ENCODE peak calls at places on chromosomes 12 and 14, in nine cellular contexts. One of them, this sample, is unnamed. For H3K4me1, the result is how much of the 10 kb centered on the place peaks cover.

GRCh38 chr12:56635539-56636117 is 5.5 kb upstream of the BAZ2A start:
- DNase-seq in A549: peak
- DNase-seq in pancreas: no peak
- DNase-seq in tibial nerve: no peak
- DNase-seq in mesenchymal stem cell: no peak
- DNase-seq in transverse colon: no peak
- DNase-seq in upper lobe of left lung: no peak
- DNase-seq in mesendoderm: peak
- DNase-seq in endodermal cell: no peak
- DNase-seq in this sample: no peak

GRCh38 chr12:27334052-27334720 is 1.6 kb downstream of the BMAL2 start:
- DNase-seq in A549: no peak
- DNase-seq in pancreas: no peak
- DNase-seq in tibial nerve: no peak
- DNase-seq in mesenchymal stem cell: no peak
- DNase-seq in transverse colon: no peak
- DNase-seq in upper lobe of left lung: no peak
- DNase-seq in mesendoderm: no peak
- DNase-seq in endodermal cell: no peak
- DNase-seq in this sample: no peak

GRCh38 chr14:58607131-58607531 is 30.6 kb upstream of the DACT1 start:
- DNase-seq in A549: no peak
- DNase-seq in pancreas: no peak
- DNase-seq in tibial nerve: no peak
- DNase-seq in mesenchymal stem cell: no peak
- DNase-seq in transverse colon: no peak
- DNase-seq in upper lobe of left lung: no peak
- DNase-seq in mesendoderm: no peak
- DNase-seq in endodermal cell: no peak
- DNase-seq in this sample: no peak

GRCh38 chr14:93962701-93963601 is 13.4 kb downstream of the ASB2 start:
- DNase-seq in A549: no peak
- DNase-seq in pancreas: no peak
- DNase-seq in tibial nerve: no peak
- DNase-seq in mesenchymal stem cell: peak
- DNase-seq in transverse colon: peak
- DNase-seq in upper lobe of left lung: peak
- DNase-seq in mesendoderm: no peak
- DNase-seq in endodermal cell: no peak
- DNase-seq in this sample: no peak

GRCh38 chr12:108846320-108846719 is 11.1 kb downstream of the SSH1 start:
- DNase-seq in A549: no peak
- DNase-seq in pancreas: no peak
- DNase-seq in tibial nerve: no peak
- DNase-seq in mesenchymal stem cell: no peak
- DNase-seq in transverse colon: no peak
- DNase-seq in upper lobe of left lung: no peak
- DNase-seq in mesendoderm: no peak
- DNase-seq in endodermal cell: no peak
- DNase-seq in this sample: no peak

GRCh38 chr14:47302121-47302520 is 373.3 kb downstream of the MDGA2 start:
- DNase-seq in A549: no peak
- DNase-seq in pancreas: no peak
- DNase-seq in tibial nerve: no peak
- DNase-seq in mesenchymal stem cell: no peak
- DNase-seq in transverse colon: no peak
- DNase-seq in upper lobe of left lung: no peak
- DNase-seq in mesendoderm: peak
- DNase-seq in endodermal cell: no peak
- DNase-seq in this sample: no peak

GRCh38 chr12:32051511-32052299 is 54.9 kb upstream of the BICD1 start:
- DNase-seq in A549: peak
- DNase-seq in pancreas: no peak
- DNase-seq in tibial nerve: no peak
- DNase-seq in mesenchymal stem cell: peak
- DNase-seq in transverse colon: no peak
- DNase-seq in upper lobe of left lung: no peak
- DNase-seq in mesendoderm: peak
- DNase-seq in endodermal cell: no peak
- DNase-seq in this sample: no peak

GRCh38 chr12:50720085-50720484 is 43.8 kb upstream of the ATF1 start:
- DNase-seq in A549: no peak
- DNase-seq in pancreas: no peak
- DNase-seq in tibial nerve: no peak
- DNase-seq in mesenchymal stem cell: no peak
- DNase-seq in transverse colon: no peak
- DNase-seq in upper lobe of left lung: no peak
- DNase-seq in mesendoderm: no peak
- DNase-seq in endodermal cell: no peak
- DNase-seq in this sample: no peak

GRCh38 chr14:50060871-50061663 is 55.3 kb downstream of the VCPKMT start:
- DNase-seq in A549: peak
- DNase-seq in pancreas: no peak
- DNase-seq in tibial nerve: peak
- DNase-seq in mesenchymal stem cell: peak
- DNase-seq in transverse colon: peak
- DNase-seq in upper lobe of left lung: peak
- DNase-seq in mesendoderm: peak
- DNase-seq in endodermal cell: peak
- DNase-seq in this sample: peak

GRCh38 chr14:89206426-89206825 is 210.6 kb downstream of the FOXN3 start:
- DNase-seq in A549: no peak
- DNase-seq in pancreas: no peak
- DNase-seq in tibial nerve: no peak
- DNase-seq in mesenchymal stem cell: no peak
- DNase-seq in transverse colon: no peak
- DNase-seq in upper lobe of left lung: no peak
- DNase-seq in mesendoderm: no peak
- DNase-seq in endodermal cell: no peak
- DNase-seq in this sample: no peak

GRCh38 chr12:57460457-57461325 is 1.1 kb downstream of the GLI1 start:
- DNase-seq in A549: peak
- DNase-seq in pancreas: peak
- DNase-seq in tibial nerve: no peak
- DNase-seq in mesenchymal stem cell: no peak
- DNase-seq in transverse colon: no peak
- DNase-seq in upper lobe of left lung: no peak
- DNase-seq in mesendoderm: peak
- DNase-seq in endodermal cell: peak
- DNase-seq in this sample: no peak

GRCh38 chr12:6542209-6543009 is 8.1 kb downstream of the GAPDH start:
- DNase-seq in A549: peak
- DNase-seq in pancreas: no peak
- DNase-seq in tibial nerve: no peak
- DNase-seq in mesenchymal stem cell: no peak
- DNase-seq in transverse colon: peak
- DNase-seq in upper lobe of left lung: no peak
- DNase-seq in mesendoderm: peak
- DNase-seq in endodermal cell: peak
- DNase-seq in this sample: no peak

DNA sequence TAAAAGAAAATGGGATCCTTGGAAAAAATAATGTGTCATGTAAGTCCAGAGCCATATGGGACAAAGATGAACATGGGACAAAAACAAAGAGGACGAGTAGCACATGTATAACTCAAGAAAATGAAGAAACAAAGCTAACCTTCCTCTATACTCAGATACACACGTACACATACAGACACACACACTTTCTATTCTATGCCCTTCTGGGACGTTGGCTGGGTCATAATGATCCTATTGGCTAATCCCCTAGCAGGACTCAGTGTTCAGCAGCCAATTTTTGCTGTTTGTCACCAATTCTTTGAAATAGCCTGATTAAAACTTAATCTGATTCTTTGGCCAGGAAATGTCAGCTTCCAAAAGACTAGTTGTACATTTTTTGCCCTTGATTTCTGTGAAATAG is 189.4 kb upstream of the FOXG1 start:
- DNase-seq in A549: no peak
- DNase-seq in pancreas: no peak
- DNase-seq in tibial nerve: no peak
- DNase-seq in mesenchymal stem cell: no peak
- DNase-seq in transverse colon: no peak
- DNase-seq in upper lobe of left lung: no peak
- DNase-seq in mesendoderm: no peak
- DNase-seq in endodermal cell: no peak
- DNase-seq in this sample: no peak
- H3K4me3 ChIP-seq in A549: no peak
- H3K4me3 ChIP-seq in pancreas: no peak
- H3K4me3 ChIP-seq in tibial nerve: no peak
- H3K4me3 ChIP-seq in mesenchymal stem cell: no peak
- H3K4me3 ChIP-seq in transverse colon: no peak
- H3K4me3 ChIP-seq in upper lobe of left lung: no peak
- H3K4me3 ChIP-seq in mesendoderm: no peak
- H3K4me3 ChIP-seq in endodermal cell: no peak
- H3K4me3 ChIP-seq in this sample: no peak

GRCh38 chr14:55136241-55136640 is 7.2 kb downstream of the LGALS3 start:
- DNase-seq in A549: no peak
- DNase-seq in pancreas: no peak
- DNase-seq in tibial nerve: no peak
- DNase-seq in mesenchymal stem cell: no peak
- DNase-seq in transverse colon: no peak
- DNase-seq in upper lobe of left lung: no peak
- DNase-seq in mesendoderm: no peak
- DNase-seq in endodermal cell: no peak
- DNase-seq in this sample: no peak
- H3K4me1 ChIP-seq in A549: under half
- H3K4me1 ChIP-seq in pancreas: under half
- H3K4me1 ChIP-seq in tibial nerve: half or more
- H3K4me1 ChIP-seq in mesenchymal stem cell: under half
- H3K4me1 ChIP-seq in transverse colon: under half
- H3K4me1 ChIP-seq in upper lobe of left lung: under half
- H3K4me1 ChIP-seq in mesendoderm: under half
- H3K4me1 ChIP-seq in endodermal cell: under half
- H3K4me1 ChIP-seq in this sample: under half

GRCh38 chr12:25959069-25959961 is 833 bp downstream of the RASSF8 start:
- DNase-seq in A549: peak
- DNase-seq in pancreas: peak
- DNase-seq in tibial nerve: peak
- DNase-seq in mesenchymal stem cell: peak
- DNase-seq in transverse colon: peak
- DNase-seq in upper lobe of left lung: peak
- DNase-seq in mesendoderm: peak
- DNase-seq in endodermal cell: peak
- DNase-seq in this sample: peak
- H3K27ac ChIP-seq in A549: peak
- H3K27ac ChIP-seq in pancreas: peak
- H3K27ac ChIP-seq in tibial nerve: peak
- H3K27ac ChIP-seq in mesenchymal stem cell: peak
- H3K27ac ChIP-seq in transverse colon: peak
- H3K27ac ChIP-seq in upper lobe of left lung: peak
- H3K27ac ChIP-seq in mesendoderm: peak
- H3K27ac ChIP-seq in endodermal cell: no peak
- H3K27ac ChIP-seq in this sample: peak

GRCh38 chr12:77062846-77063461 is 2.4 kb downstream of the E2F7 start:
- DNase-seq in A549: no peak
- DNase-seq in pancreas: no peak
- DNase-seq in tibial nerve: no peak
- DNase-seq in mesenchymal stem cell: peak
- DNase-seq in transverse colon: no peak
- DNase-seq in upper lobe of left lung: no peak
- DNase-seq in mesendoderm: no peak
- DNase-seq in endodermal cell: no peak
- DNase-seq in this sample: no peak
- H3K4me3 ChIP-seq in A549: no peak
- H3K4me3 ChIP-seq in pancreas: no peak
- H3K4me3 ChIP-seq in tibial nerve: no peak
- H3K4me3 ChIP-seq in mesenchymal stem cell: no peak
- H3K4me3 ChIP-seq in transverse colon: no peak
- H3K4me3 ChIP-seq in upper lobe of left lung: no peak
- H3K4me3 ChIP-seq in mesendoderm: no peak
- H3K4me3 ChIP-seq in endodermal cell: no peak
- H3K4me3 ChIP-seq in this sample: peak

DNA sequence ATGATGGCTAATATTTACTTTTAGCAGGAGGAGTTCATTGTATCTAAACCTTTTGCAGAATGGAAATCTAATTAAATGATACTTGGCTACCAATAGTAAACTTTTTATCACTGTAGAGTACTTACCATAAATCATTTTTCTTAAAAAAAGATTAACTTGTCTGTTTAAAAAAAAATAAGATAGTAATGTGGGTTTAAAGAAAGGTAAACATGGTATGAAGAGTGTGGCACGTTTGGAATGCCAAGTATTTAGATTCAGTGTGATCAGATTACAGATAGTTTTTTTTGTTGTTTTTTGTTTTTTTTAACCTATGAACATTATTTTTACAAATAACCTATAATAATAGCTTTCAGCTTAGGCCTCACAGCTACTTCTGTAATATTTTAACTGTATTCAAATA is 25.8 kb downstream of the KTN1 start:
- DNase-seq in A549: peak
- DNase-seq in pancreas: no peak
- DNase-seq in tibial nerve: no peak
- DNase-seq in mesenchymal stem cell: no peak
- DNase-seq in transverse colon: no peak
- DNase-seq in upper lobe of left lung: no peak
- DNase-seq in mesendoderm: peak
- DNase-seq in endodermal cell: no peak
- DNase-seq in this sample: no peak
- H3K4me1 ChIP-seq in A549: half or more
- H3K4me1 ChIP-seq in pancreas: under half
- H3K4me1 ChIP-seq in tibial nerve: under half
- H3K4me1 ChIP-seq in mesenchymal stem cell: under half
- H3K4me1 ChIP-seq in transverse colon: under half
- H3K4me1 ChIP-seq in upper lobe of left lung: under half
- H3K4me1 ChIP-seq in mesendoderm: under half
- H3K4me1 ChIP-seq in endodermal cell: under half
- H3K4me1 ChIP-seq in this sample: half or more

GRCh38 chr14:32018391-32019092 is 58.6 kb upstream of the ARHGAP5 start:
- DNase-seq in A549: no peak
- DNase-seq in pancreas: no peak
- DNase-seq in tibial nerve: no peak
- DNase-seq in mesenchymal stem cell: no peak
- DNase-seq in transverse colon: no peak
- DNase-seq in upper lobe of left lung: no peak
- DNase-seq in mesendoderm: no peak
- DNase-seq in endodermal cell: no peak
- DNase-seq in this sample: no peak
- H3K27ac ChIP-seq in A549: no peak
- H3K27ac ChIP-seq in pancreas: no peak
- H3K27ac ChIP-seq in tibial nerve: no peak
- H3K27ac ChIP-seq in mesenchymal stem cell: no peak
- H3K27ac ChIP-seq in transverse colon: no peak
- H3K27ac ChIP-seq in upper lobe of left lung: no peak
- H3K27ac ChIP-seq in mesendoderm: no peak
- H3K27ac ChIP-seq in endodermal cell: no peak
- H3K27ac ChIP-seq in this sample: no peak

DNA sequence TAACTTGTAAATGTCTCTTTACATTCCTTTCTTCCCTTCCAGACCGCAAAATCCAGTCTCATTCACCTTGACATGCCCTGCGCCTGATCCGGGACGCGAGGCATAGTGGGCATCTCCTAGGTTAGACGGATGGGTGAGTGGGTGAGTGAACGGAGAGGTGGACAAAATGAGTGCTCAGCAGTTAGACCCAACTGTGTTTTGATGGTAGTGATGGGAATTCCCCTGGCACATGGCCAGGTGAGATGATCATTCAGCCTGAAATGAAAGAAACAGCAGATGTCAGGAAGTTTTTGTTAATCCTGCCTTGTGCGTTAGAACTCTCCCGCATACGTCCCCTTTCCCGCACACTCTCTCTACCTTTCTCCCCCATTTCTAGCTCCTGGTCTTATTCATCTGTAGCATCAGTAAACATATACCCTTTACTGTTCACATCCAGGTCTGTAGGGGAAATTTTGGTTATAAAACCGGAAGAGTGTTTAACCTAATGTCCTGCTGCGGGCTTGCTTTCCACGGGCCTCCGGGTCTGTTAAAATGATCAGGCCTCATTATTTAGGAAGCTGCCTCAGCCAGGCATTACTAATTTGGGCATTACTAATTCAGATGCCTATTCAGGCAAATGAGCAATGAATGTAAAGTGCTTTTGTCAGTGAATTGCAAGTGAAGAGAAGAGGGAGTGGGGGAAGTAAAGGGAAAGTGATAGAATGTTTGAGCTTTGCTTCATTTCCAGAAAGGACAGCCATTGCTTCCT is 172.8 kb downstream of the ETV6 start:
- DNase-seq in A549: no peak
- DNase-seq in pancreas: no peak
- DNase-seq in tibial nerve: no peak
- DNase-seq in mesenchymal stem cell: peak
- DNase-seq in transverse colon: peak
- DNase-seq in upper lobe of left lung: no peak
- DNase-seq in mesendoderm: no peak
- DNase-seq in endodermal cell: no peak
- DNase-seq in this sample: no peak
- H3K4me3 ChIP-seq in A549: no peak
- H3K4me3 ChIP-seq in pancreas: no peak
- H3K4me3 ChIP-seq in tibial nerve: no peak
- H3K4me3 ChIP-seq in mesenchymal stem cell: no peak
- H3K4me3 ChIP-seq in transverse colon: no peak
- H3K4me3 ChIP-seq in upper lobe of left lung: no peak
- H3K4me3 ChIP-seq in mesendoderm: no peak
- H3K4me3 ChIP-seq in endodermal cell: no peak
- H3K4me3 ChIP-seq in this sample: no peak

This sample was measured in thoracic aorta.